ENCODE peak calls at places on chromosomes 13 and 19, in four cellular contexts. V is A549, W is mammary epithelial cell, D is prostate gland. A is an unnamed sample.

GRCh38 chr13:75437582-75438318 is 44.2 kb downstream of the TBC1D4 start:
- DNase-seq in V (no peak), D (no peak), W (no peak), A (no peak)

GRCh38 chr13:83215627-83216026 is 666.6 kb downstream of the SLITRK1 start:
- DNase-seq in V (no peak), D (no peak), W (peak; percentile 39), A (peak; percentile 28)

GRCh38 chr19:5445667-5446066 is 9.6 kb upstream of the ZNRF4 start:
- DNase-seq in W (peak; percentile 19), V (peak; percentile 49), D (no peak), A (peak; percentile 26)

GRCh38 chr13:110303644-110304043 is 3.3 kb downstream of the COL4A1 start:
- DNase-seq in W (no peak), D (no peak), V (no peak), A (no peak)

GRCh38 chr13:86907116-86907515 is 764.1 kb upstream of the SLITRK5 start:
- DNase-seq in V (no peak), W (no peak), D (no peak), A (no peak)

GRCh38 chr19:11325544-11325943 is 13.9 kb downstream of the RAB3D start:
- DNase-seq in D (no peak), W (no peak), V (no peak), A (no peak)

GRCh38 chr13:74062933-74063332 is 71.3 kb downstream of the KLF12 start:
- DNase-seq in W (no peak), V (no peak), D (no peak), A (no peak)

GRCh38 chr19:22052644-22053013 is 345 bp downstream of the ZNF257 start:
- DNase-seq in V (no peak), W (no peak), D (peak; percentile 5), A (no peak)

GRCh38 chr19:4713384-4713951 is 10.2 kb downstream of the DPP9 start:
- DNase-seq in W (peak; percentile 99), D (peak; percentile 96), V (peak; percentile 94), A (peak; percentile 99)

GRCh38 chr19:9729162-9729561 is 39.4 kb downstream of the ZNF846 start:
- DNase-seq in D (no peak), W (no peak), V (no peak), A (no peak)

GRCh38 chr13:48404952-48405351 is 8.0 kb downstream of the LPAR6 start:
- DNase-seq in W (no peak), D (no peak), V (no peak), A (no peak)

GRCh38 chr13:97018029-97018819 is 23.9 kb upstream of the OXGR1 start:
- DNase-seq in D (no peak), V (peak; percentile 46), W (peak; percentile 39), A (peak; percentile 38)

GRCh38 chr19:10503002-10503789 is at the start of gene KEAP1:
- DNase-seq in V (peak; percentile 53), D (no peak), W (no peak), A (no peak)

GRCh38 chr19:10861118-10861651 is 10.2 kb upstream of the CARM1 start:
- DNase-seq in D (no peak), W (no peak), V (peak; percentile 51), A (no peak)

GRCh38 chr13:74129500-74130144 is 4.6 kb downstream of the KLF12 start:
- DNase-seq in W (peak; percentile 6), V (no peak), D (no peak), A (no peak)

GRCh38 chr13:44540761-44541434 is 35.2 kb downstream of the TSC22D1 start:
- DNase-seq in W (no peak), D (no peak), V (no peak), A (no peak)

GRCh38 chr19:3516675-3517207 is 10.6 kb downstream of the FZR1 start:
- DNase-seq in D (peak; percentile 29), W (no peak), V (no peak), A (no peak)

GRCh38 chr13:40777166-40777956 is 6.4 kb upstream of the MRPS31 start:
- DNase-seq in W (peak; percentile 47), V (peak; percentile 64), D (peak; percentile 44), A (peak; percentile 58)

GRCh38 chr13:101875717-101876393 is 423.4 kb downstream of the ITGBL1 start:
- DNase-seq in W (peak; percentile 91), V (peak; percentile 28), D (peak; percentile 10), A (peak; percentile 64)

GRCh38 chr13:76596216-76596615 is 290.0 kb downstream of the KCTD12 start:
- DNase-seq in W (no peak), V (no peak), D (no peak), A (no peak)

GRCh38 chr13:22278336-22278929 is 607.6 kb downstream of the FGF9 start:
- DNase-seq in V (peak; percentile 11), W (peak; percentile 1), D (peak; percentile 55), A (peak; percentile 2)

GRCh38 chr13:44961997-44962396 is 27.3 kb downstream of the NUFIP1 start:
- DNase-seq in D (no peak), W (no peak), V (no peak), A (no peak)

GRCh38 chr13:40613192-40613818 is 53.1 kb downstream of the FOXO1 start:
- DNase-seq in D (peak; percentile 30), V (no peak), W (no peak), A (no peak)

GRCh38 chr19:10805075-10805757 is 30.8 kb downstream of the TMED1 start:
- DNase-seq in W (no peak), D (no peak), V (no peak), A (no peak)

GRCh38 chr19:55686311-55687050 is 11.5 kb downstream of the EPN1 start:
- DNase-seq in D (no peak), V (no peak), W (no peak), A (no peak)

GRCh38 chr13:111292710-111293485 is 27.5 kb upstream of the TEX29 start:
- DNase-seq in V (no peak), W (no peak), D (no peak), A (no peak)

GRCh38 chr13:98278068-98278619 is 101.1 kb upstream of the RNF113B start:
- DNase-seq in D (no peak), W (no peak), V (no peak), A (no peak)

GRCh38 chr13:98279473-98280175 is 102.6 kb upstream of the RNF113B start:
- DNase-seq in D (no peak), V (no peak), W (no peak), A (no peak)

GRCh38 chr13:98275711-98276171 is 98.7 kb upstream of the RNF113B start:
- DNase-seq in D (no peak), W (no peak), V (no peak), A (no peak)

GRCh38 chr13:98276486-98276885 is 99.4 kb upstream of the RNF113B start:
- DNase-seq in V (no peak), D (no peak), W (no peak), A (no peak)

DNA sequence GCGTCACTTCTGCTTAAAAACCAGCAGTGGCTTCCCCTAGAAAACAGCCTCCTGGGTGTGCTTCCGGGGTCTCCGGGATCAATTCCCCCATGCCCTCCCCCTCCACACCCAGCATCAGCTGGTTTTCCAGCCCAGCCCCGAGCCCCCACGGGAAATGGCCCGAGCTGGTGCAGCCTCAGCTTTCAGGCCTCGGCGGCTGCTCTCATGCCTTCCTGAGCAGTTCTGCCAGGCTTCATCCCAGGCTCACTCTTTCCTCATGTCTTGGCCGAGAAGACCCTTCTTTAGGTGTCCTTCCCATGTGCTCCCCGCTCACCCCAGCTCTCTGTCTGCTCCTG is 103.1 kb upstream of the RNF113B start:
- DNase-seq in W (no peak), D (no peak), V (no peak), A (no peak)
- H3K27ac ChIP-seq in W (no peak overlapping the region), D (no peak overlapping the region), V (no peak overlapping the region), A (no peak overlapping the region)

GRCh38 chr19:39413903-39414608 is 1.6 kb downstream of the PLEKHG2 start:
- DNase-seq in W (no peak), D (no peak), V (peak; percentile 77), A (no peak)

GRCh38 chr19:39411832-39412099 is 703 bp upstream of the PLEKHG2 start:
- DNase-seq in D (peak; percentile 89), V (peak; percentile 97), W (peak; percentile 88), A (peak; percentile 79)

GRCh38 chr19:39413269-39413902 is 917 bp downstream of the PLEKHG2 start:
- DNase-seq in D (peak; percentile 39), W (no peak), V (peak; percentile 67), A (no peak)

GRCh38 chr19:39412100-39412866 is at the start of gene PLEKHG2:
- DNase-seq in D (peak; percentile 99), V (peak; percentile 100), W (peak; percentile 99), A (peak; percentile 97)

DNA sequence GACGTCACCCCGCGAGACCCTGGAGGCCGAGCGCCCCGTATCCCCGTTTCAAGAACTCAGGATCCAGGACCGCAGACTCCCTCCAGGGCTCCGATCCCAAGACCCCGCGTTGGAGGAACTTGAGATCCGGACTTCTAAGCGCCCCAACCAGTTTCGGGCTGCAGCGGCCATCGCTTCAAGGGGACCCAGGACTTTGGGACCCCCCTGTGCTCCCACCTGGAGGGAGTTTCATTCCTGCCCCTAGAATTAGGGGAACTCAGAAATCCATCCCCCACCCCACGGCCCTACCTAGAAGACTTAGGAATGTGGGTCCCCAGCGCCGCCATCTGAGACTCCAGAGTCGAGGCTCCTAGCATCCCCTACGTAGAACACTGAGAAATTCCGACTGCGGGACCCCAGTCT is 399 bp downstream of the PLEKHG2 start:
- DNase-seq in D (peak; percentile 41), V (no peak), W (no peak), A (no peak)
- TF ChIP-seq CTCF in D (no peak), V (peak; percentile 44), W (no peak), A (peak; percentile 42)

DNA sequence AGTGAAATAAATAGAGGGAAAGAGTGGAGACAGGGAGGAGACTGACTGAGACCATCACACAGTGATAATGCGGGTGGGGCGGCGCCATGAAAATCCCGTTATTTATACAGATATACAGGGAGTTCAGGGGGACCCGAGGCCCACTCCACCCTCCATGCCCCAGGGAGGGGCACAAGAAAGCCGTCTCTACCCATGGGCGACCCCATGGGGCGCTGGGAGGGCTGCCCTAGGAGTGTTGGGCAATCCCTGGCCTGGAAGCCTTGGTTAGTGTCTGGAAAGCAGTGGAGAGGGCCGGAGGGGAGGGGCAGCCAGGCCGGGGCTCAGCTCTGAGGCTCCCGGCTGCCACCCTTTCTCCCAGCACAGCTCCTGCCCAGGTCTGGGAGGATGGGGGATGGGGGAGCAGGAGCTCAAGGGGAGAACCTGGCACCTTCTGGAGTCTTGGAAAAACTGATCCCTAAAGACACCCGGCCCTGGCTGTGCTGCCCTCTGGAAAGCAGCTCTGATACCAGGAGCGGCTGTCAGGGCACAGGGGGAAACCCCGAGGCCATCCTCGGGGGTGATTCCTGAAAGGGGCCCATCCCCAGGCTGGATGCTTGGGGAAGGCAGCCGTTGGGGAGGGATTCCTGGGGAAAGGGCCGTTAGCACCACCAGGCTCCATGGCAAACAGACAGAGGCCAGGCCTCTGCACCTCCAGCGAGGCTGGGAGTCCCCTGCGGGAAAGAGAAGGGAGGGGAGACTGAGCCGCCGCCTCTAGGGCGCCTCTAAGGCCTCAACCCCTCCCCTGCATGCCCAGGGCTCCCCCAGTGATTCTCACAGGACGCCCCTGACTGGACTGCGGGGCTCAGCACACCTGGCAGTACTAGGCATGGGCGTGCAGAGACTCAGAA is 3.0 kb upstream of the PRKD2 start:
- DNase-seq in V (no peak), D (no peak), W (no peak), A (no peak)
- H3K27ac ChIP-seq in V (no peak overlapping the region), D (no peak overlapping the region), W (no peak overlapping the region), A (peak overlapping the region; percentile 93)

DNA sequence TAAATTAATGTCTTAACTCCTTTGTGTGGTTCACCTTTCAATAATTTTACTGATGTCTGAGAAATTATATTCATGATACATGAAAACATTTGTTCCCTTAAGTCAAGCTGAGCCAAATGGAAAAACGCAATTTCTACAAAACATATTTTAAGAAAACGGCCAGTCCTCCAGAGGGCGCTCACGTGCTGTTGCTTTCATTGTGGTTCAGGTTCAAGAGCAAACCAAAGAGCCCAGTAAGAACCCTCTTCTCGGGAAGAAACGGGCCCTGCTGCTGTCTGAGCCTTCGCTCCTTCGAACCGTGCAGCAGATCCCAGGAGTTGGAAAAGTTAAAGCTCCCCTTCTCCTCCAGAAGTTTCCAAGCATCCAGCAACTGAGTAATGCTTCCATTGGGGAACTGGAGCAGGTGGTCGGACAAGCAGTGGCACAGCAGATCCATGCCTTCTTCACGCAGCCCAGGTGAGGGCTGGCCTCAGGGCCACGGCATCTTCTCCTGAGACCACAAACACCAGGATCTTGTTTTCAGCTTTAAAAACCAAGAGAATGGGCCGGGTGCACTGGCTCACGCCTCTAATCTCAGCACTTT is 4.3 kb downstream of the FAAP24 start:
- DNase-seq in V (peak; percentile 89), D (peak; percentile 72), W (peak; percentile 35), A (peak; percentile 41)
- TF ChIP-seq CTCF in V (peak; percentile 100), D (peak; percentile 62), W (peak; percentile 88), A (peak; percentile 81)

A was measured in RWPE1.